ENCODE peak calls at places on chromosomes 11 and 22, in nine cellular contexts. X is A673, Q is gastrocnemius medialis, M is suprapubic skin, J is fibroblast of lung, C is uterus, P is PC-9, L is IMR-90, Y is H9. N is an unnamed sample. For H3K9me3, the result is how much of the 10 kb centered on the place peaks cover.

GRCh38 chr11:47377571-47378010 is 756 bp downstream of the SPI1 start:
- DNase-seq in X (no peak), Q (no peak), M (no peak), J (no peak), C (no peak), P (no peak), L (no peak), Y (no peak), N (no peak)

GRCh38 chr22:19109198-19110063 is 12.8 kb downstream of the DGCR2 start:
- DNase-seq in X (peak), Q (peak), M (peak), J (peak), C (no peak), P (no peak), L (peak), Y (no peak), N (no peak)

GRCh38 chr11:765802-766091 is 11.5 kb downstream of the GATD1 start:
- DNase-seq in X (no peak), Q (no peak), M (no peak), J (no peak), C (no peak), P (no peak), L (no peak), Y (no peak), N (no peak)

GRCh38 chr11:72441647-72442267 is 7.4 kb upstream of the CLPB start:
- DNase-seq in X (no peak), Q (no peak), M (no peak), J (peak), C (no peak), P (no peak), L (peak), Y (no peak), N (no peak)

GRCh38 chr11:82845336-82846036 is 54.7 kb downstream of the PRCP start:
- DNase-seq in X (peak), Q (no peak), M (no peak), J (no peak), C (no peak), P (no peak), L (no peak), Y (no peak), N (no peak)

GRCh38 chr22:42313204-42313603 is 42.8 kb upstream of the TCF20 start:
- DNase-seq in X (no peak), Q (no peak), M (no peak), J (no peak), C (no peak), P (no peak), L (no peak), Y (no peak), N (no peak)

GRCh38 chr11:111427471-111427912 is 48.4 kb upstream of the POU2AF1 start:
- DNase-seq in X (peak), Q (no peak), M (no peak), J (no peak), C (no peak), P (peak), L (no peak), Y (no peak), N (no peak)

GRCh38 chr11:16613401-16614381 is 124.8 kb upstream of the C11orf58 start:
- DNase-seq in X (peak), Q (peak), M (no peak), J (peak), C (peak), P (peak), L (peak), Y (peak), N (peak)

GRCh38 chr11:103547009-103547408 is 437.8 kb downstream of the DYNC2H1 start:
- DNase-seq in X (no peak), Q (no peak), M (no peak), J (no peak), C (no peak), P (no peak), L (no peak), Y (no peak), N (no peak)

GRCh38 chr11:32562839-32563599 is 20.6 kb upstream of the EIF3M start:
- DNase-seq in X (no peak), Q (no peak), M (no peak), J (peak), C (no peak), P (no peak), L (peak), Y (no peak), N (no peak)

GRCh38 chr11:78941226-78941851 is 366.7 kb upstream of the NARS2 start:
- DNase-seq in X (no peak), Q (no peak), M (no peak), J (no peak), C (no peak), P (no peak), L (no peak), Y (no peak), N (no peak)

GRCh38 chr11:16791494-16791961 is 53.1 kb downstream of the C11orf58 start:
- DNase-seq in X (no peak), Q (no peak), M (no peak), J (peak), C (no peak), P (peak), L (peak), Y (no peak), N (no peak)

GRCh38 chr22:50186181-50186731 is 543 bp downstream of the TRABD start:
- DNase-seq in X (no peak), Q (no peak), M (no peak), J (no peak), C (peak), P (no peak), L (no peak), Y (no peak), N (no peak)

GRCh38 chr11:129320485-129320884 is 55.2 kb upstream of the BARX2 start:
- DNase-seq in X (no peak), Q (no peak), M (no peak), J (peak), C (no peak), P (no peak), L (no peak), Y (no peak), N (no peak)

GRCh38 chr22:32202539-32203180 is 2.2 kb downstream of the RFPL2 start:
- DNase-seq in X (peak), Q (no peak), M (no peak), J (peak), C (no peak), P (peak), L (peak), Y (peak), N (no peak)

GRCh38 chr11:59560290-59560701 is 49.0 kb downstream of the OR4D9 start:
- DNase-seq in X (peak), Q (peak), M (no peak), J (peak), C (peak), P (peak), L (peak), Y (peak), N (no peak)

GRCh38 chr11:134034496-134035381 is 34.1 kb upstream of the JAM3 start:
- DNase-seq in X (no peak), Q (no peak), M (no peak), J (peak), C (no peak), P (no peak), L (no peak), Y (no peak), N (no peak)

GRCh38 chr11:117945047-117945820 is 16.0 kb upstream of the TMPRSS13 start:
- DNase-seq in X (no peak), Q (no peak), M (no peak), J (no peak), C (no peak), P (no peak), L (no peak), Y (no peak), N (no peak)

DNA sequence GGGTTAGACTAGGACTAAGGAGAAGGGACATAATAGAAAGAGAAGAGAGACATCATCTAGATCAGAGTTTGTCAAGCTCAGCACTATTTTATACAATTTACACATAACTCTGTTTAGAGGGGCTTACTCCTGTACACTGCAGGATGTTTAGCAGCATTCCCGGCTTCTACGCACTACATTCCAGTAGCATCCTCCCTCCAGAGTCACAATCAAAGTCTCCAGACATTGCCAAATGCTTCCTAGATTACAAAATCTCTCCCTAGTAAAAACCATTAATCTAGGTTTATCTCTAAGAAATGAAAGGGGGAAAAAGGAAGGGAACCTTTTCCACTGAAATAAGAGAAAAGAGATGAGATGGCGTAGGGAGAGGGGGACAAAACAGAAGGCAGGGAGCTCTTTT is 4.0 kb downstream of the USP28 start:
- DNase-seq in X (no peak), Q (no peak), M (no peak), J (peak), C (no peak), P (no peak), L (peak), Y (no peak), N (no peak)
- H3K27ac ChIP-seq in X (no peak), Q (peak), M (no peak), J (no peak), C (no peak), P (no peak), L (no peak), Y (no peak), N (no peak)

GRCh38 chr22:48842583-48842945 is 985.1 kb downstream of the BRD1 start:
- DNase-seq in X (no peak), Q (no peak), M (no peak), J (no peak), C (no peak), P (no peak), L (no peak), Y (no peak), N (no peak)

GRCh38 chr22:48841881-48842582 is 985.6 kb downstream of the BRD1 start:
- DNase-seq in X (no peak), Q (no peak), M (no peak), J (no peak), C (no peak), P (no peak), L (no peak), Y (no peak), N (no peak)

GRCh38 chr22:48844096-48844675 is 983.5 kb downstream of the BRD1 start:
- DNase-seq in X (no peak), Q (no peak), M (no peak), J (no peak), C (no peak), P (no peak), L (no peak), Y (no peak), N (no peak)

GRCh38 chr22:48843640-48844039 is 984.0 kb downstream of the BRD1 start:
- DNase-seq in X (no peak), Q (no peak), M (no peak), J (no peak), C (no peak), P (no peak), L (no peak), Y (no peak), N (no peak)

DNA sequence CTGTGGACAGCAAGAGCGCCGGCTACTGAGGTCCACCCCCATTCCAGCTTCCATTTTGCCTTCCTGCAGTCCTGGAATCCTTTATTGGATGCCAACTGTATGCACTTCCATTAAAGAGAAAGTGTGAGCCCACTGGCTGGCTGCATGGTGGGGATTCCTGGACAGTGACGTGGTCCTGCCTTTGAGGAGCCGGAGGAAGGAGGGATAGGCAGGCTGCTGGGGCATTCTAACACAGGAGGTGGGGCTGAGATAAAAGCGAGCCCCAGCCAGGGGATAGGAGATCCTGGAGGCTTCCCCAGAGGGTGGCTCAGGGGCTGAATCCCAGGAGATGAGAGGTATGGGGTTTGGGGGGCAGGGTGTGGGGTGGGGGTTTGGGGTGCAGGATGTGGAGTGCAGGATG is 984.7 kb downstream of the BRD1 start:
- DNase-seq in X (no peak), Q (no peak), M (no peak), J (no peak), C (no peak), P (no peak), L (no peak), Y (no peak), N (no peak)
- H3K9me3 ChIP-seq in X (under half), Q (under half), M (under half), J (under half), C (under half), P (under half), L (half or more), Y (under half), N (under half)

DNA sequence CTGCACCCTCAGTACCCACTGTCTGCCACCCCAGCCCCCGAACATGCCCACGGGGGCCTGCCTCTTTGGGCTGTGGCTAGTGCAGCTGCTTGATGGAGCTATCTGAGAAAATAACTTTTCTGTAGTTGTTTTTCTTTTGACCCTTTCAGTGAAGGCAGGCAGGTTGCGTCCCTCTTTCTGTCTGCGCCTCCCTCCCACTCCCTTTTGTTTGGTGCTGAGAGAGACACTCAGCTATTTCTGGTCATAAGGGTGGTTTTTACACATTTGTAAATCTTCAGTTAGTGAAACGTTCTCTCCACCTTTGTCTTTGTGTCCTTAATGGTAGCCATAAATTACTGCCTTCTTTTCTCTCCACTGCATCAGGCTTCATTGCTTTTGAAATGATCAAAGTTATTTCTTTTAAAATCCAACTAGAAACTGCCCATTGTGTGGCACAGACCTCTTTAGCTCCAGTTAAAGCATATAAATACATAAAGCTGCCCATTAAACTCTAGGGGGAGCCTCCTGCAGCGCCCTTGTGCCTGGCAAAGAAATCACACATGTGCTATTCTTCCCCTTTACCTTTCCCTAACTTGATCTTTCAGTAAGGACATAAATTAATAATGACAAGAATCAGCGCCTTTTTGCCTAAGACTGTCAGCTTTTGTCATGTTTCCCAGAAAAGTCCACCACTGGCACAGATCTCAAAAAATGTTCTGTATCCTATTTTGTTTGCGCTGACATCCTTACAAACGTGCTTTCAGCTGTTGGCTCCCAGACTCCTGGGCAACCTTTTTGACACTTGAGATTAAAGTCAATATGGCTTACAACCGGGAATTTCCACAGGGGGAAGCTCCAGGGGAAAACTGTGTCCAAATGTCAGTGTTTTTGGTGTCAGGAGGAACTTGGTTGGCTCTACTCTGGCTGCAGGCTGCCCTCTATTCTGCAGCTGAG is 1.7 kb upstream of the SCUBE2 start:
- DNase-seq in X (peak), Q (no peak), M (no peak), J (no peak), C (no peak), P (no peak), L (no peak), Y (no peak), N (no peak)
- TF ChIP-seq CTCF in X (peak), Q (no peak), M (no peak), J (peak), C (no peak), P (no peak), L (peak), Y (peak), N (peak)

DNA sequence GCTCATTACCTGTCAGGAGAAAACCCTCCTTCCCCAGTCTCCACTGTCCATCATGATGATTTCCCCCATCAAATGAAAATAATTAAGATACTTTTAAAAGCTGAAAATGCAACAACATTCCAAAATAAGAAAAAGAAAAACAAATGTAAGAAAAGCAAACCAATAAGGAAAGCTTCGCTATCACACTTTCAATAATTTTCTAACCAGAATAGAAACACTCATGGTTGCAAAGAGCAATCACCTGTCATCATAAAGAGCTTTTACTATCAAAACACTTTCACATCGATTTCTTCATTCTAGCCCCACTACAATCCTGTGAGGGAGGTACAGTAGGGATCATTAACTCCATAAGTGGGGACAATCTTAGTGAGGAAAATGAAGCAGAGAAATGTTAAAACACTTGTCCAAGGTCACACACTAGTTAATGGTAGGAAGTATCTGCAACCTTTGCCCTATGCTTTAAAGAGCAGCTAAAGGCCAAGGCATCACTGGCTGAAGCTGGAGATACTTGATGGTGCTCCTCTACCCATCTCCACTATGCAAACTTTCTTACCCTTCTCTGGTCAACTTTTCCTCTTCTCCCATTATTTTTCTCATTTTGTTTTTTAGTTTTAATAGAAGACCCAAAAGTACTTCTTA is 2.6 kb downstream of the RBM4B start:
- DNase-seq in X (no peak), Q (no peak), M (no peak), J (no peak), C (no peak), P (no peak), L (no peak), Y (no peak), N (no peak)
- H3K27ac ChIP-seq in X (no peak), Q (no peak), M (no peak), J (no peak), C (no peak), P (no peak), L (no peak), Y (no peak), N (no peak)

DNA sequence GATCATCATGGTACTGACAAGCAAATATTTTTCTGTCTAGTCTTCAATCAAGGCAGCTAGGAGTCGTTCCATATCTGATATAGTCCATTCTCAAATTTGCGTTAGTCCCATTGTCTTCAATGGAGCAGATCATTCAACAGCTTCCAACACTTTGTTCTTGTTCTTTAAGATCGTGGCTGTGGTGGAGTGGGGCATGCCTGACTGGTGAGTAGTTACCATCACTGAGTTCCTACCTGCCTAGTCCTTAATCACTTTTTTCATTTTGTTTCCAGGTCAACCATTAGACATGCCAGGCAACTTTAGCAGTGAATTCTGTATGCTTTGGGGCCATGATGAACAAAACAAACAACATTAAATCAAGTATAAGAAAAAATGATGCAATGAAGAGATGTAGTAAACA is 693.1 kb upstream of the KIRREL3 start:
- DNase-seq in X (no peak), Q (no peak), M (no peak), J (peak), C (no peak), P (no peak), L (no peak), Y (no peak), N (no peak)
- H3K9me3 ChIP-seq in X (under half), Q (under half), M (under half), J (under half), C (under half), P (under half), L (under half), Y (under half), N (under half)

DNA sequence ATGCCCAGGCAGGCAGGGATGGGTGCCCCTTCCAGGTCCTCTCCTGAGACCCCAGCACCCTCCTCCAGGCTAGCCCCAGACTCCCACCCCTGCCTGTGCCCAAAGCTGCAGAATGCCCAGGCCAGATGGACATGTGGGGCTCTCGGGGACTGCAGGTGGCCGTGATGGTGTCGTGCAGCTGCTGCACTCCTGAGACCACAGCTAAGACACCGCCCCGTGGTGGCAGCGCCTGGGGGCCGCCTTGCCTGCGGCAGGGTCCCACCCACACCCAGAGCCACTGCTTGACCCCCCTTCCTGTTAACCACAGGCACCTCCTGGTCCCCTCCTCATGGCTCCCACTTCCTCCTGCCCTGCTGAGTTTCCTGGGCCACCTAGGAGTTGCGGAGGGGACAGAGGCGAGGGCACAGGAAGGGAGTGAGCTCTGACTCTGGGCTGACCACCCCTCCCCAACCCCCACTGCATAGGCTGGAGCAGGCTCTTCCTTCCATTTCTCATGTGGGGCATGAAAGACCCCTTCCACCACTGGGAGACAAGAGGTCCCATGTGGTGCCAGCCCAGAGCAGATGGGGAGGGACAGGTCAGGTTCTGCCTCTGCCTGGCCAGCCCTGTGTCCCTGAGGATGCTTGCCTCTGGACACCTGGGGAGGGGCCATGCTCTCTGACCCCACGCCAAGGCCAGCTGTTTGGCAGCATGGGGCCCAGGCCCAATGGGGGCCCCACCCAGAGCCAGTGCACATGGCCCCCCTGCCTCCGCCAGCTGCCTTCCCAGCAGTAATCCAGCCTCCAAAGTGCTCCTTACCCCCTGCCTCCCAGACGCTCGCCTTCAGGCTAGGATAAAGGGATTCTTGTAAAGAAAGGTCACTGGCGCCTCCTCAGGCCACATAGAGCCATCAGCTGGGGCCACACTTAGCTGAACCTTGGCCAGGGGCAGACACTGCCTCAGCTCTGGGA is 29.3 kb downstream of the OSBPL5 start:
- DNase-seq in X (no peak), Q (no peak), M (peak), J (no peak), C (peak), P (no peak), L (no peak), Y (peak), N (no peak)
- TF ChIP-seq CTCF in X (no peak), Q (no peak), M (no peak), J (no peak), C (no peak), P (no peak), L (no peak), Y (peak), N (no peak)

GRCh38 chr11:67639438-67639859 is at the start of gene TBX10:
- DNase-seq in X (no peak), Q (no peak), M (no peak), J (no peak), C (no peak), P (no peak), L (no peak), Y (peak), N (no peak)
- H3K27ac ChIP-seq in X (no peak), Q (no peak), M (no peak), J (no peak), C (no peak), P (no peak), L (no peak), Y (no peak), N (no peak)

GRCh38 chr22:47556473-47556872 is 794.0 kb downstream of the TBC1D22A start:
- DNase-seq in X (no peak), Q (no peak), M (no peak), J (no peak), C (no peak), P (no peak), L (no peak), Y (no peak), N (no peak)
- H3K9me3 ChIP-seq in X (under half), Q (under half), M (under half), J (under half), C (under half), P (under half), L (under half), Y (half or more), N (under half)

N was measured in Panc1.